ENCODE peak calls at places on chromosomes 6 and 20, in four cellular contexts. L is nephron progenitor cell, W is T-helper 17 cell, P is endothelial cell. O is an unnamed sample.

GRCh38 chr6:41199427-41200246 is 1.3 kb downstream of the TREML2 start:
- DNase-seq in P (no peak), W (no peak), L (no peak), O (no peak)

GRCh38 chr6:5084787-5085637 is at the start of gene PPP1R3G:
- DNase-seq in P (peak), W (no peak), L (peak), O (no peak)

GRCh38 chr6:33170176-33171095 is 21.8 kb downstream of the COL11A2 start:
- DNase-seq in W (no peak), L (no peak), P (no peak), O (peak)

GRCh38 chr6:114783083-114783482 is 440.3 kb upstream of the HS3ST5 start:
- DNase-seq in L (no peak), P (no peak), W (no peak), O (no peak)

GRCh38 chr6:165184192-165184979 is 125.0 kb downstream of the C6orf118 start:
- DNase-seq in W (no peak), L (no peak), P (no peak), O (no peak)

GRCh38 chr20:2289475-2289874 is 6.3 kb upstream of the TGM3 start:
- DNase-seq in P (peak), L (no peak), W (no peak), O (no peak)

GRCh38 chr6:11494786-11495564 is 42.6 kb upstream of the TMEM170B start:
- DNase-seq in W (no peak), L (no peak), P (no peak), O (no peak)

GRCh38 chr6:22943331-22943730 is 374.0 kb downstream of the HDGFL1 start:
- DNase-seq in L (no peak), W (no peak), P (no peak), O (no peak)

GRCh38 chr6:28078050-28078449 is 2.3 kb upstream of the ZNF165 start:
- DNase-seq in P (no peak), L (no peak), W (no peak), O (no peak)

GRCh38 chr6:19836799-19837510 is at the start of gene ID4:
- DNase-seq in P (peak), L (peak), W (no peak), O (no peak)

GRCh38 chr6:32152414-32153251 is 894 bp upstream of the PRRT1 start:
- DNase-seq in W (no peak), P (no peak), L (no peak), O (no peak)

GRCh38 chr6:163863565-163863964 is 449.0 kb downstream of the QKI start:
- DNase-seq in P (no peak), W (no peak), L (no peak), O (no peak)

GRCh38 chr6:14635195-14635594 is 517.6 kb downstream of the CD83 start:
- DNase-seq in L (no peak), W (no peak), P (no peak), O (no peak)

GRCh38 chr6:163191704-163192537 is 222.6 kb upstream of the QKI start:
- DNase-seq in W (no peak), P (no peak), L (no peak), O (no peak)

GRCh38 chr20:17579369-17580039 is 9.6 kb downstream of the DSTN start:
- DNase-seq in L (no peak), P (no peak), W (no peak), O (no peak)

GRCh38 chr6:143536461-143536865 is 24.9 kb upstream of the FUCA2 start:
- DNase-seq in P (no peak), L (peak), W (peak), O (no peak)

GRCh38 chr6:118285791-118286190 is 262.3 kb upstream of the PLN start:
- DNase-seq in W (no peak), L (no peak), P (no peak), O (no peak)

GRCh38 chr6:24931296-24931695 is 4.5 kb downstream of the RIPOR2 start:
- DNase-seq in W (no peak), L (no peak), P (no peak), O (no peak)

GRCh38 chr6:116680880-116681672 is at the start of gene KPNA5:
- DNase-seq in P (peak), L (peak), W (peak), O (peak)

GRCh38 chr20:13995841-13996240 is 525 bp downstream of the MACROD2 start:
- DNase-seq in P (peak), W (no peak), L (peak), O (no peak)

GRCh38 chr6:2718334-2719052 is 32.2 kb downstream of the MYLK4 start:
- DNase-seq in W (no peak), P (no peak), L (no peak), O (no peak)